ENCODE peak calls at places on chromosome 1, in five cellular contexts. Q, X, K, A and L are unnamed samples.

GRCh38 chr1:112575154-112575804 is 43.7 kb downstream of the ST7L start:
- DNase-seq in K (no peak), Q (peak; percentile 89), A (no peak), X (no peak), L (no peak)

GRCh38 chr1:186738896-186739295 is 58.7 kb upstream of the PTGS2 start:
- DNase-seq in X (no peak), Q (no peak), K (no peak), A (no peak), L (no peak)

GRCh38 chr1:46309401-46310159 is 6.1 kb downstream of the UQCRH start:
- DNase-seq in A (no peak), Q (no peak), K (no peak), X (no peak), L (no peak)

GRCh38 chr1:192600264-192600663 is 24.7 kb downstream of the RGS1 start:
- DNase-seq in K (no peak), X (no peak), A (no peak), Q (no peak), L (no peak)

GRCh38 chr1:6508154-6508875 is 16.8 kb upstream of the PLEKHG5 start:
- DNase-seq in A (no peak), Q (no peak), K (no peak), X (no peak), L (no peak)

GRCh38 chr1:86994061-86994460 is 79.6 kb downstream of the HS2ST1 start:
- DNase-seq in X (no peak), K (no peak), A (no peak), Q (no peak), L (no peak)

GRCh38 chr1:11071463-11072215 is 11.8 kb upstream of the SRM start:
- DNase-seq in A (no peak), K (no peak), X (peak; percentile 90), Q (no peak), L (peak; percentile 48)

GRCh38 chr1:180926164-180926981 is 13.7 kb downstream of the KIAA1614 start:
- DNase-seq in A (no peak), K (peak; percentile 69), X (peak; percentile 73), Q (peak; percentile 66), L (no peak)

GRCh38 chr1:22626219-22626902 is 10.1 kb upstream of the C1QA start:
- DNase-seq in A (no peak), X (no peak), K (no peak), Q (no peak), L (no peak)